ENCODE peak calls at places on chromosomes 6 and 20, in four cellular contexts. T is fibroblast of pulmonary artery, Y is HL-60, R is endothelial cell. W is an unnamed sample.

GRCh38 chr6:82013561-82014275 is 233.8 kb downstream of the IBTK start:
- DNase-seq in T (peak; percentile 70), R (no peak), Y (no peak), W (no peak)

GRCh38 chr20:38963745-38964144 is 1.6 kb downstream of the DHX35 start:
- DNase-seq in Y (no peak), T (no peak), R (no peak), W (no peak)

GRCh38 chr6:46217671-46218131 is 46.9 kb upstream of the ENPP5 start:
- DNase-seq in T (peak; percentile 44), R (no peak), Y (no peak), W (no peak)

GRCh38 chr6:84772428-84773132 is 8.2 kb upstream of the TBX18 start:
- DNase-seq in T (peak; percentile 58), R (peak; percentile 37), Y (no peak), W (no peak)

GRCh38 chr20:50844430-50845100 is 49.7 kb downstream of the BCAS4 start:
- DNase-seq in T (peak; percentile 90), Y (no peak), R (no peak), W (peak; percentile 28)

GRCh38 chr6:90369024-90369519 is 72.4 kb upstream of the BACH2 start:
- DNase-seq in R (no peak), T (peak; percentile 100), Y (peak; percentile 73), W (no peak)

GRCh38 chr6:165181951-165182414 is 127.4 kb downstream of the C6orf118 start:
- DNase-seq in Y (no peak), R (no peak), T (peak; percentile 78), W (no peak)

GRCh38 chr20:37346232-37346525 is 239 bp downstream of the SRC start:
- DNase-seq in R (no peak), T (no peak), Y (no peak), W (no peak)

GRCh38 chr20:23433628-23434027 is 5.9 kb upstream of the CSTL1 start:
- DNase-seq in R (no peak), Y (no peak), T (no peak), W (no peak)

GRCh38 chr6:166952567-166953464 is 3.5 kb downstream of the RNASET2 start:
- DNase-seq in R (no peak), T (no peak), Y (no peak), W (no peak)

GRCh38 chr6:166958926-166959861 is 2.8 kb upstream of the RNASET2 start:
- DNase-seq in R (no peak), T (peak; percentile 39), Y (no peak), W (peak; percentile 30)

GRCh38 chr6:42428326-42429041 is 23.2 kb downstream of the TRERF1 start:
- DNase-seq in R (no peak), T (no peak), Y (no peak), W (no peak)

GRCh38 chr6:54910326-54910952 is 63.9 kb downstream of the FAM83B start:
- DNase-seq in R (no peak), Y (no peak), T (no peak), W (no peak)

GRCh38 chr20:39269031-39269461 is 306.9 kb downstream of the DHX35 start:
- DNase-seq in T (peak; percentile 33), Y (no peak), R (peak; percentile 82), W (peak; percentile 42)

GRCh38 chr6:89321571-89321970 is 6.5 kb upstream of the GABRR2 start:
- DNase-seq in R (no peak), Y (peak; percentile 87), T (no peak), W (no peak)

GRCh38 chr6:16438677-16439615 is 200.6 kb downstream of the GMPR start:
- DNase-seq in R (no peak), Y (no peak), T (peak; percentile 65), W (no peak)

GRCh38 chr20:4740774-4741431 is 19.2 kb downstream of the PRND start:
- DNase-seq in T (peak; percentile 51), R (peak; percentile 62), Y (no peak), W (peak; percentile 48)

GRCh38 chr6:155330133-155330734 is 15.9 kb upstream of the TFB1M start:
- DNase-seq in T (no peak), Y (no peak), R (no peak), W (no peak)

DNA sequence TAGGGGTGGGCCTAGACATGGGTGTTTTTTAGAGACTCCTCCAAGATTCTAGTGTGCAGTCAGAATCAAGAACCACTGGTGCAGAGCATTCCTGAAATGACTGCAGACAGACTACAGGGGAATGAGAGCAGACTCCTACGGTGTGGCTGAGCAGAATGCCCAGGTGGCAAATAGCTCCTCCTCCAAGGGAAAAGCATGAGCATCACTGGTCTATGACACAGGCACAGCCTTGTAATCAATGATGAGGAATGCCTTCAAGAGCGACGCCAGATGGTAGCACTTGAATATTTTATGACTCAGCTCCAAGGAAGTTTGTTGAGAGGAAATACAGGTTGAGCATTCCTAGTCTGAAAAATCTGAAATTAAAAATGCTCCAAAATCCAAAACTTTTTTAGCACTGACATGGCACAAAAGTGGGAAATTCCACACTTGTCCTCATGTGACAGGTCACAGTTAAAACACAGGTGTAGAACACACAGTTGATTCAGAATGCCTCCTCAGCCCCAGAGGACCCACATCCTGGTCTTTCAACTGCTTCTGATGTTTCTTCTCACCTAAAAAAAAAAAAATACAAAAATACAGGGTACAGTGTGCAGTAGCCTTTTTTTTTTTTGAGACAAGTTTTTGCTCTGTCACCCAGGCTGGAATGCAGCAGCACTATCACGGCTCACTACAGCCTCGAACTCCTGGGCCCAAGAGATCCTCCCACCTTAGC is 10.5 kb upstream of the FAM8A1 start:
- DNase-seq in Y (no peak), R (no peak), T (peak; percentile 81), W (no peak)
- TF ChIP-seq CTCF in Y (no peak), R (no peak), T (peak; percentile 8), W (no peak)

GRCh38 chr20:31570735-31571617 is 34.1 kb upstream of the ID1 start:
- DNase-seq in T (no peak), R (no peak), Y (no peak), W (no peak)

GRCh38 chr20:31573555-31574295 is 31.4 kb upstream of the ID1 start:
- DNase-seq in T (no peak), Y (no peak), R (no peak), W (no peak)

GRCh38 chr20:31572042-31572700 is 32.9 kb upstream of the ID1 start:
- DNase-seq in R (no peak), Y (no peak), T (no peak), W (no peak)

GRCh38 chr20:31570021-31570463 is 35.0 kb upstream of the ID1 start:
- DNase-seq in Y (no peak), T (no peak), R (no peak), W (no peak)

GRCh38 chr20:31572701-31573554 is 32.2 kb upstream of the ID1 start:
- DNase-seq in Y (peak; percentile 92), R (peak; percentile 96), T (peak; percentile 99), W (peak; percentile 75)
- TF ChIP-seq CTCF in Y (no peak), R (no peak), T (no peak), W (no peak)

GRCh38 chr6:76684881-76685280 is 612.4 kb upstream of the IMPG1 start:
- DNase-seq in T (peak; percentile 18), R (no peak), Y (no peak), W (no peak)

GRCh38 chr6:76683985-76684384 is 611.5 kb upstream of the IMPG1 start:
- DNase-seq in R (no peak), Y (no peak), T (no peak), W (no peak)

GRCh38 chr6:76681781-76682180 is 609.3 kb upstream of the IMPG1 start:
- DNase-seq in Y (no peak), T (peak; percentile 70), R (no peak), W (no peak)

GRCh38 chr6:76677017-76677416 is 604.6 kb upstream of the IMPG1 start:
- DNase-seq in R (no peak), Y (no peak), T (no peak), W (no peak)

GRCh38 chr6:76682842-76683241 is 610.4 kb upstream of the IMPG1 start:
- DNase-seq in R (no peak), Y (no peak), T (peak; percentile 47), W (no peak)
- TF ChIP-seq CTCF in R (peak; percentile 77), Y (no peak), T (peak; percentile 51), W (no peak)

GRCh38 chr6:68652117-68652536 is 17.0 kb downstream of the ADGRB3 start:
- DNase-seq in T (no peak), R (no peak), Y (no peak), W (no peak)
- TF ChIP-seq CTCF in T (no peak), R (peak; percentile 8), Y (no peak), W (no peak)